ENCODE peak calls at places on chromosomes 7 and 10, in nine cellular contexts. J is activated naive CD4-positive, alpha-beta T cell treated with anti-CD3 and anti-CD28 coated beads, Interleukin-2, amount 50 U/mL, for 72 hours; U is fibroblast of lung; L is stimulated activated CD4-positive, alpha-beta T cell treated with anti-CD3 and anti-CD28 coated beads, Interleukin-2, amount 100 ng/mL, for 48 hours; N is aorta; R is progenitor cell of endocrine pancreas; C is epithelial cell of proximal tubule; S is LoVo; Z is GDM1. H is an unnamed sample.

GRCh38 chr10:36280886-36281499 is 638.9 kb upstream of the FZD8 start:
- DNase-seq in J (no peak), U (no peak), L (no peak), N (no peak), R (no peak), C (no peak), S (no peak), Z (no peak), H (no peak)

GRCh38 chr7:131961281-131961680 is 404.9 kb upstream of the PODXL start:
- DNase-seq in J (no peak), U (no peak), L (no peak), N (no peak), R (no peak), C (no peak), S (no peak), Z (no peak), H (no peak)

GRCh38 chr7:18558910-18559309 is 63.4 kb downstream of the HDAC9 start:
- DNase-seq in J (no peak), U (no peak), L (no peak), N (no peak), R (no peak), C (no peak), S (no peak), Z (no peak), H (no peak)

GRCh38 chr10:115049957-115050356 is 43.2 kb upstream of the ATRNL1 start:
- DNase-seq in J (no peak), U (no peak), L (no peak), N (no peak), R (no peak), C (peak), S (no peak), Z (no peak), H (no peak)

GRCh38 chr10:102718220-102718619 is 3.8 kb downstream of the SFXN2 start:
- DNase-seq in J (no peak), U (peak), L (no peak), N (no peak), R (no peak), C (no peak), S (no peak), Z (no peak), H (no peak)

GRCh38 chr10:21689881-21690280 is 155.8 kb downstream of the MLLT10 start:
- DNase-seq in J (no peak), U (no peak), L (no peak), N (no peak), R (no peak), C (no peak), S (no peak), Z (no peak), H (no peak)

GRCh38 chr10:118793545-118793944 is 38.8 kb upstream of the CACUL1 start:
- DNase-seq in J (no peak), U (no peak), L (no peak), N (no peak), R (no peak), C (no peak), S (no peak), Z (no peak), H (peak)

GRCh38 chr7:28230273-28230672 is 49.7 kb upstream of the JAZF1 start:
- DNase-seq in J (no peak), U (no peak), L (no peak), N (no peak), R (no peak), C (no peak), S (no peak), Z (no peak), H (no peak)

GRCh38 chr10:3886666-3887251 is 101.8 kb upstream of the KLF6 start:
- DNase-seq in J (no peak), U (peak), L (no peak), N (no peak), R (no peak), C (peak), S (no peak), Z (no peak), H (no peak)

GRCh38 chr10:33233191-33233590 is 101.3 kb downstream of the NRP1 start:
- DNase-seq in J (no peak), U (no peak), L (no peak), N (no peak), R (no peak), C (no peak), S (no peak), Z (no peak), H (no peak)

GRCh38 chr7:69115788-69116187 is 482.5 kb upstream of the AUTS2 start:
- DNase-seq in J (no peak), U (no peak), L (no peak), N (no peak), R (no peak), C (no peak), S (no peak), Z (no peak), H (no peak)

GRCh38 chr7:127396184-127396583 is 3.7 kb upstream of the ZNF800 start:
- DNase-seq in J (no peak), U (peak), L (no peak), N (no peak), R (no peak), C (no peak), S (no peak), Z (no peak), H (peak)

GRCh38 chr7:2710901-2711551 is 23.0 kb downstream of the AMZ1 start:
- DNase-seq in J (no peak), U (no peak), L (no peak), N (no peak), R (no peak), C (no peak), S (no peak), Z (peak), H (no peak)

GRCh38 chr7:127844707-127845331 is 186.4 kb downstream of the LRRC4 start:
- DNase-seq in J (no peak), U (peak), L (no peak), N (no peak), R (no peak), C (peak), S (no peak), Z (no peak), H (no peak)

GRCh38 chr10:77351386-77351785 is 286.2 kb downstream of the KCNMA1 start:
- DNase-seq in J (no peak), U (peak), L (no peak), N (no peak), R (no peak), C (no peak), S (no peak), Z (no peak), H (no peak)

GRCh38 chr7:23471090-23471859 is 984 bp upstream of the IGF2BP3 start:
- DNase-seq in J (no peak), U (peak), L (no peak), N (no peak), R (peak), C (no peak), S (peak), Z (peak), H (no peak)

GRCh38 chr10:34537629-34538231 is 277.4 kb downstream of the PARD3 start:
- DNase-seq in J (no peak), U (no peak), L (no peak), N (no peak), R (no peak), C (no peak), S (no peak), Z (no peak), H (no peak)

GRCh38 chr10:118547282-118547681 is 48.2 kb downstream of the PRLHR start:
- DNase-seq in J (no peak), U (no peak), L (no peak), N (no peak), R (no peak), C (no peak), S (no peak), Z (no peak), H (no peak)

GRCh38 chr10:339038-339391 is 203.8 kb downstream of the ZMYND11 start:
- DNase-seq in J (no peak), U (no peak), L (no peak), N (no peak), R (no peak), C (no peak), S (no peak), Z (no peak), H (no peak)

GRCh38 chr10:7162331-7162730 is 248.5 kb downstream of the SFMBT2 start:
- DNase-seq in J (no peak), U (no peak), L (no peak), N (no peak), R (no peak), C (no peak), S (no peak), Z (no peak), H (no peak)

GRCh38 chr10:11472158-11472753 is 139.2 kb downstream of the USP6NL start:
- DNase-seq in J (peak), U (peak), L (peak), N (no peak), R (peak), C (no peak), S (peak), Z (peak), H (no peak)

GRCh38 chr7:36686499-36686898 is 37.8 kb downstream of the AOAH start:
- DNase-seq in J (no peak), U (no peak), L (no peak), N (no peak), R (no peak), C (no peak), S (peak), Z (peak), H (no peak)

GRCh38 chr10:72785422-72785818 is 93.5 kb downstream of the MCU start:
- DNase-seq in J (no peak), U (no peak), L (no peak), N (no peak), R (no peak), C (no peak), S (no peak), Z (no peak), H (no peak)

GRCh38 chr10:97520978-97521761 is 22.4 kb downstream of the UBTD1 start:
- DNase-seq in J (no peak), U (no peak), L (no peak), N (peak), R (no peak), C (no peak), S (no peak), Z (no peak), H (no peak)

GRCh38 chr10:103493362-103493871 is at the start of gene NEURL1:
- DNase-seq in J (no peak), U (no peak), L (no peak), N (no peak), R (no peak), C (no peak), S (no peak), Z (no peak), H (no peak)

GRCh38 chr10:97708976-97709745 is 4.4 kb upstream of the MARVELD1 start:
- DNase-seq in J (no peak), U (peak), L (peak), N (peak), R (no peak), C (no peak), S (peak), Z (peak), H (no peak)

GRCh38 chr7:36752026-36752735 is 27.9 kb upstream of the AOAH start:
- DNase-seq in J (no peak), U (no peak), L (no peak), N (no peak), R (no peak), C (peak), S (no peak), Z (no peak), H (no peak)

GRCh38 chr7:37495574-37496184 is 47.0 kb upstream of the ELMO1 start:
- DNase-seq in J (no peak), U (peak), L (no peak), N (no peak), R (no peak), C (no peak), S (peak), Z (no peak), H (no peak)

GRCh38 chr10:31947144-31947926 is 18.7 kb upstream of the ARHGAP12 start:
- DNase-seq in J (no peak), U (peak), L (no peak), N (no peak), R (no peak), C (no peak), S (peak), Z (no peak), H (no peak)

GRCh38 chr7:140358024-140358770 is 40.1 kb downstream of the SLC37A3 start:
- DNase-seq in J (no peak), U (no peak), L (no peak), N (no peak), R (no peak), C (no peak), S (no peak), Z (no peak), H (no peak)

GRCh38 chr10:133274751-133275682 is 1.7 kb downstream of the ADAM8 start:
- DNase-seq in J (peak), U (no peak), L (peak), N (no peak), R (no peak), C (no peak), S (no peak), Z (peak), H (peak)

GRCh38 chr10:80487791-80488538 is 33.9 kb downstream of the TSPAN14 start:
- DNase-seq in J (peak), U (no peak), L (no peak), N (peak), R (no peak), C (no peak), S (no peak), Z (no peak), H (peak)

GRCh38 chr10:96306516-96306915 is 2.3 kb downstream of the DNTT start:
- DNase-seq in J (no peak), U (no peak), L (peak), N (no peak), R (no peak), C (no peak), S (no peak), Z (no peak), H (peak)

GRCh38 chr10:103696411-103697145 is 158.8 kb downstream of the SH3PXD2A start:
- DNase-seq in J (peak), U (peak), L (peak), N (peak), R (no peak), C (no peak), S (peak), Z (peak), H (peak)

GRCh38 chr7:28125381-28126046 is 55.1 kb downstream of the JAZF1 start:
- DNase-seq in J (no peak), U (peak), L (no peak), N (no peak), R (no peak), C (no peak), S (no peak), Z (no peak), H (no peak)

GRCh38 chr10:10873289-10873688 is 144.4 kb upstream of the CELF2 start:
- DNase-seq in J (no peak), U (no peak), L (no peak), N (no peak), R (no peak), C (no peak), S (no peak), Z (no peak), H (no peak)

GRCh38 chr7:2520131-2520807 is 695 bp downstream of the LFNG start:
- DNase-seq in J (no peak), U (no peak), L (peak), N (no peak), R (no peak), C (no peak), S (peak), Z (no peak), H (no peak)

GRCh38 chr7:102943425-102944169 is 30.8 kb downstream of the LRRC17 start:
- DNase-seq in J (no peak), U (no peak), L (no peak), N (no peak), R (no peak), C (no peak), S (no peak), Z (no peak), H (no peak)